ENCODE peak calls at places on chromosome 5, in five cellular contexts. One of them, this sample, is unnamed.

GRCh38 chr5:151947924-151948323 is 23.3 kb upstream of the GLRA1 start:
- DNase-seq in activated CD4-positive, CD25-positive, alpha-beta regulatory T cell treated with anti-CD3 and anti-CD28 coated beads, Interleukin-2, amount 50 U/mL, for 72 hours: no peak
- DNase-seq in SK-N-MC: no peak
- DNase-seq in GM10248: no peak
- DNase-seq in HTR-8/SVneo: no peak
- DNase-seq in this sample: no peak

GRCh38 chr5:55521903-55522302 is 12.9 kb downstream of the PLPP1 start:
- DNase-seq in activated CD4-positive, CD25-positive, alpha-beta regulatory T cell treated with anti-CD3 and anti-CD28 coated beads, Interleukin-2, amount 50 U/mL, for 72 hours: no peak
- DNase-seq in SK-N-MC: no peak
- DNase-seq in GM10248: no peak
- DNase-seq in HTR-8/SVneo: no peak
- DNase-seq in this sample: no peak

GRCh38 chr5:63820557-63820956 is 141.7 kb downstream of the HTR1A start:
- DNase-seq in activated CD4-positive, CD25-positive, alpha-beta regulatory T cell treated with anti-CD3 and anti-CD28 coated beads, Interleukin-2, amount 50 U/mL, for 72 hours: no peak
- DNase-seq in SK-N-MC: no peak
- DNase-seq in GM10248: no peak
- DNase-seq in HTR-8/SVneo: no peak
- DNase-seq in this sample: no peak

GRCh38 chr5:7856855-7857254 is 5.9 kb upstream of the CFAP90 start:
- DNase-seq in activated CD4-positive, CD25-positive, alpha-beta regulatory T cell treated with anti-CD3 and anti-CD28 coated beads, Interleukin-2, amount 50 U/mL, for 72 hours: no peak
- DNase-seq in SK-N-MC: no peak
- DNase-seq in GM10248: peak; percentile 27
- DNase-seq in HTR-8/SVneo: peak; percentile 30
- DNase-seq in this sample: no peak

GRCh38 chr5:29795253-29795652 is 1398.2 kb upstream of the CDH6 start:
- DNase-seq in activated CD4-positive, CD25-positive, alpha-beta regulatory T cell treated with anti-CD3 and anti-CD28 coated beads, Interleukin-2, amount 50 U/mL, for 72 hours: no peak
- DNase-seq in SK-N-MC: no peak
- DNase-seq in GM10248: no peak
- DNase-seq in HTR-8/SVneo: no peak
- DNase-seq in this sample: no peak

GRCh38 chr5:178327446-178327845 is 94.8 kb upstream of the PHYKPL start:
- DNase-seq in activated CD4-positive, CD25-positive, alpha-beta regulatory T cell treated with anti-CD3 and anti-CD28 coated beads, Interleukin-2, amount 50 U/mL, for 72 hours: no peak
- DNase-seq in SK-N-MC: no peak
- DNase-seq in GM10248: no peak
- DNase-seq in HTR-8/SVneo: no peak
- DNase-seq in this sample: no peak

GRCh38 chr5:140018517-140018916 is 24.6 kb downstream of the NRG2 start:
- DNase-seq in activated CD4-positive, CD25-positive, alpha-beta regulatory T cell treated with anti-CD3 and anti-CD28 coated beads, Interleukin-2, amount 50 U/mL, for 72 hours: no peak
- DNase-seq in SK-N-MC: no peak
- DNase-seq in GM10248: no peak
- DNase-seq in HTR-8/SVneo: no peak
- DNase-seq in this sample: no peak

GRCh38 chr5:132962429-132962928 is 955 bp downstream of the AFF4 start:
- DNase-seq in activated CD4-positive, CD25-positive, alpha-beta regulatory T cell treated with anti-CD3 and anti-CD28 coated beads, Interleukin-2, amount 50 U/mL, for 72 hours: no peak
- DNase-seq in SK-N-MC: peak; percentile 35
- DNase-seq in GM10248: peak; percentile 38
- DNase-seq in HTR-8/SVneo: peak; percentile 35
- DNase-seq in this sample: peak; percentile 25

GRCh38 chr5:59104400-59105117 is 521.7 kb downstream of the RAB3C start:
- DNase-seq in activated CD4-positive, CD25-positive, alpha-beta regulatory T cell treated with anti-CD3 and anti-CD28 coated beads, Interleukin-2, amount 50 U/mL, for 72 hours: no peak
- DNase-seq in SK-N-MC: no peak
- DNase-seq in GM10248: no peak
- DNase-seq in HTR-8/SVneo: no peak
- DNase-seq in this sample: no peak

GRCh38 chr5:35436441-35437057 is 181.1 kb upstream of the SPEF2 start:
- DNase-seq in activated CD4-positive, CD25-positive, alpha-beta regulatory T cell treated with anti-CD3 and anti-CD28 coated beads, Interleukin-2, amount 50 U/mL, for 72 hours: no peak
- DNase-seq in SK-N-MC: peak; percentile 8
- DNase-seq in GM10248: peak; percentile 13
- DNase-seq in HTR-8/SVneo: peak; percentile 47
- DNase-seq in this sample: peak; percentile 5

This sample was measured in GM06990.